ENCODE peak calls at places on chromosomes 4 and X, in five cellular contexts. W, V, T, I and X are unnamed samples.

GRCh38 chrX:16524327-16524726 is 125.6 kb upstream of the S100G start:
- DNase-seq in I (no peak), V (no peak), W (no peak), T (no peak), X (peak; percentile 14)

GRCh38 chrX:39895228-39896110 is 202.3 kb downstream of the BCOR start:
- DNase-seq in T (peak; percentile 48), V (no peak), I (no peak), W (no peak), X (peak; percentile 31)

GRCh38 chr4:109977854-109978501 is 65.3 kb downstream of the EGF start:
- DNase-seq in V (peak; percentile 68), W (no peak), I (no peak), T (peak; percentile 68), X (peak; percentile 58)

GRCh38 chr4:10079951-10080873 is 36.4 kb downstream of the WDR1 start:
- DNase-seq in T (no peak), W (no peak), V (no peak), I (peak; percentile 20), X (no peak)

GRCh38 chrX:124289443-124289842 is 43.0 kb upstream of the TEX13D start:
- DNase-seq in T (no peak), I (no peak), W (no peak), V (no peak), X (no peak)

GRCh38 chr4:139913995-139914394 is 240.0 kb downstream of the MAML3 start:
- DNase-seq in I (no peak), T (no peak), W (no peak), V (peak; percentile 81), X (peak; percentile 85)

GRCh38 chr4:135492439-135492838 is 1290.8 kb upstream of the PABPC4L start:
- DNase-seq in T (no peak), I (no peak), V (no peak), W (no peak), X (no peak)

GRCh38 chr4:1381181-1381621 is 25.0 kb downstream of the NKX1-1 start:
- DNase-seq in I (peak; percentile 19), T (no peak), W (no peak), V (no peak), X (no peak)

GRCh38 chrX:140091276-140091886 is 126.1 kb upstream of the CXorf66 start:
- DNase-seq in I (peak; percentile 33), W (peak; percentile 20), V (no peak), T (peak; percentile 1), X (peak; percentile 0)

GRCh38 chrX:120356084-120356483 is 5.8 kb upstream of the ATP1B4 start:
- DNase-seq in I (no peak), W (no peak), T (no peak), V (no peak), X (no peak)

GRCh38 chr4:110653602-110654253 is 30.9 kb upstream of the PITX2 start:
- DNase-seq in I (no peak), T (no peak), V (no peak), W (no peak), X (no peak)

GRCh38 chr4:79429113-79430034 is 21.3 kb upstream of the GK2 start:
- DNase-seq in I (no peak), V (no peak), W (no peak), T (no peak), X (no peak)

GRCh38 chr4:19133315-19133714 is 1111.8 kb upstream of the LCORL start:
- DNase-seq in T (no peak), V (no peak), I (no peak), W (no peak), X (no peak)

GRCh38 chr4:84877051-84877833 is 89.2 kb downstream of the WDFY3 start:
- DNase-seq in W (no peak), V (peak; percentile 63), I (no peak), T (peak; percentile 52), X (peak; percentile 42)

GRCh38 chr4:83618431-83618830 is 82.5 kb downstream of the GPAT3 start:
- DNase-seq in I (peak; percentile 73), T (peak; percentile 87), V (peak; percentile 85), W (no peak), X (peak; percentile 83)